ENCODE peak calls at places on chromosomes 1 and 21, in seven cellular contexts. Y is stimulated activated CD4-positive, alpha-beta T cell treated with anti-CD3 and anti-CD28 coated beads, Interleukin-4, amount 100 ng/mL, for 1 hour; I is NCI-H2081; T is GM23338; P is HL-60; Q is foreskin fibroblast; R is neural crest cell. J is an unnamed sample.
A peak's percentile ranks its signal among the peaks of the same experiment; 100 is the strongest.

GRCh38 chr1:229234870-229235472 is 35.9 kb upstream of the RAB4A start:
- DNase-seq in Y (no peak), I (no peak), T (no peak), P (no peak), Q (no peak), R (no peak), J (no peak)

GRCh38 chr1:171803056-171803455 is 21.6 kb downstream of the METTL13 start:
- DNase-seq in Y (no peak), I (no peak), T (no peak), P (no peak), Q (peak; percentile 93), R (no peak), J (no peak)

GRCh38 chr1:50438945-50439344 is 15.7 kb upstream of the DMRTA2 start:
- DNase-seq in Y (no peak), I (no peak), T (peak; percentile 48), P (no peak), Q (no peak), R (no peak), J (no peak)

GRCh38 chr1:210099921-210100320 is 132.7 kb upstream of the SERTAD4 start:
- DNase-seq in Y (no peak), I (no peak), T (no peak), P (no peak), Q (no peak), R (no peak), J (no peak)

GRCh38 chr1:169338617-169339016 is 29.0 kb downstream of the NME7 start:
- DNase-seq in Y (no peak), I (no peak), T (no peak), P (no peak), Q (no peak), R (no peak), J (no peak)

GRCh38 chr1:50358962-50359361 is 64.3 kb downstream of the DMRTA2 start:
- DNase-seq in Y (no peak), I (no peak), T (peak; percentile 29), P (no peak), Q (no peak), R (no peak), J (no peak)

GRCh38 chr1:234871039-234871709 is 257.5 kb downstream of the TOMM20 start:
- DNase-seq in Y (no peak), I (no peak), T (no peak), P (no peak), Q (no peak), R (no peak), J (no peak)

GRCh38 chr1:226428348-226429050 is 20.6 kb upstream of the PARP1 start:
- DNase-seq in Y (no peak), I (peak; percentile 73), T (no peak), P (no peak), Q (no peak), R (no peak), J (no peak)

GRCh38 chr1:226588484-226588883 is 39.9 kb downstream of the STUM start:
- DNase-seq in Y (no peak), I (no peak), T (no peak), P (no peak), Q (no peak), R (no peak), J (no peak)

GRCh38 chr1:185735667-185736105 is 1.5 kb downstream of the HMCN1 start:
- DNase-seq in Y (no peak), I (no peak), T (peak; percentile 43), P (no peak), Q (peak; percentile 18), R (no peak), J (no peak)

GRCh38 chr1:54575161-54575560 is 27.1 kb downstream of the ACOT11 start:
- DNase-seq in Y (no peak), I (no peak), T (peak; percentile 47), P (no peak), Q (no peak), R (no peak), J (no peak)

GRCh38 chr21:42461185-42461520 is 34.9 kb downstream of the RSPH1 start:
- DNase-seq in Y (no peak), I (no peak), T (no peak), P (no peak), Q (no peak), R (no peak), J (no peak)

GRCh38 chr1:226870026-226870322 is 442 bp upstream of the PSEN2 start:
- DNase-seq in Y (no peak), I (no peak), T (no peak), P (no peak), Q (no peak), R (no peak), J (no peak)

GRCh38 chr1:199089393-199090122 is 450.7 kb downstream of the PTPRC start:
- DNase-seq in Y (no peak), I (no peak), T (no peak), P (no peak), Q (no peak), R (no peak), J (no peak)

GRCh38 chr1:19007491-19008441 is 51.3 kb upstream of the IFFO2 start:
- DNase-seq in Y (no peak), I (no peak), T (no peak), P (no peak), Q (no peak), R (no peak), J (no peak)

GRCh38 chr1:39090757-39091156 is 64.6 kb downstream of the NDUFS5 start:
- DNase-seq in Y (no peak), I (no peak), T (no peak), P (no peak), Q (no peak), R (no peak), J (no peak)

GRCh38 chr1:106276856-106277255 is 779.6 kb upstream of the PRMT6 start:
- DNase-seq in Y (no peak), I (no peak), T (no peak), P (no peak), Q (no peak), R (no peak), J (no peak)

GRCh38 chr1:23799570-23800395 is 771 bp downstream of the GALE start:
- DNase-seq in Y (peak; percentile 23), I (no peak), T (peak; percentile 78), P (no peak), Q (peak; percentile 87), R (no peak), J (no peak)

GRCh38 chr1:154819628-154820590 is 50.2 kb downstream of the KCNN3 start:
- DNase-seq in Y (peak; percentile 19), I (no peak), T (peak; percentile 72), P (no peak), Q (peak; percentile 14), R (no peak), J (peak; percentile 44)